ENCODE peak calls at places on chromosome 22, in nine cellular contexts. O is SK-MEL-5; F is activated T-helper 1 cell treated with anti-CD3 and anti-CD28 coated beads, Interleukin-12 subunit alpha, Interleukin-12 subunit beta, Interleukin-2, Interleukin-4 antibody, amounts not matched to agents 30 ng/mL and 10 ng/mL and 1 ng/mL, durations not matched to agents 14 hours and 24 hours and 36 hours; Q is caudate nucleus; X is cardiac fibroblast; A is fibroblast of gingiva; D is GM10248; M is OCI-M1; L is CD8-positive, alpha-beta memory T cell. S is an unnamed sample.

GRCh38 chr22:37553725-37554124 is 6.6 kb upstream of the CDC42EP1 start:
- DNase-seq in O (no peak), F (no peak), Q (no peak), X (no peak), A (no peak), D (no peak), M (no peak), L (no peak), S (no peak)

GRCh38 chr22:21025266-21025665 is 7.1 kb downstream of the SLC7A4 start:
- DNase-seq in O (no peak), F (no peak), Q (no peak), X (no peak), A (no peak), D (no peak), M (no peak), L (no peak), S (no peak)

GRCh38 chr22:45503071-45503815 is 560 bp downstream of the FBLN1 start:
- DNase-seq in O (no peak), F (no peak), Q (no peak), X (no peak), A (no peak), D (peak), M (no peak), L (no peak), S (no peak)

GRCh38 chr22:37420656-37421467 is 6.4 kb downstream of the ELFN2 start:
- DNase-seq in O (no peak), F (no peak), Q (no peak), X (peak), A (no peak), D (no peak), M (no peak), L (no peak), S (no peak)

GRCh38 chr22:29187831-29188230 is 17.9 kb upstream of the EMID1 start:
- DNase-seq in O (no peak), F (no peak), Q (no peak), X (no peak), A (peak), D (no peak), M (no peak), L (no peak), S (no peak)

GRCh38 chr22:37413546-37413945 is 13.7 kb downstream of the ELFN2 start:
- DNase-seq in O (no peak), F (no peak), Q (no peak), X (no peak), A (no peak), D (no peak), M (no peak), L (no peak), S (no peak)

GRCh38 chr22:21009638-21010425 is 5.1 kb upstream of the P2RX6 start:
- DNase-seq in O (no peak), F (no peak), Q (no peak), X (peak), A (peak), D (peak), M (peak), L (no peak), S (no peak)

GRCh38 chr22:27748355-27749168 is 53.0 kb downstream of the MN1 start:
- DNase-seq in O (no peak), F (no peak), Q (no peak), X (peak), A (peak), D (no peak), M (no peak), L (no peak), S (no peak)

GRCh38 chr22:42635531-42635930 is 4.9 kb downstream of the ATP5MGL start:
- DNase-seq in O (no peak), F (no peak), Q (no peak), X (peak), A (peak), D (no peak), M (no peak), L (no peak), S (no peak)

GRCh38 chr22:17235149-17235655 is 16.0 kb upstream of the ADA2 start:
- DNase-seq in O (no peak), F (no peak), Q (no peak), X (no peak), A (no peak), D (no peak), M (no peak), L (no peak), S (peak)

GRCh38 chr22:50261615-50262459 is at the start of gene MAPK12:
- DNase-seq in O (no peak), F (no peak), Q (no peak), X (no peak), A (peak), D (peak), M (peak), L (no peak), S (no peak)

GRCh38 chr22:35102663-35103062 is 36.7 kb downstream of the ISX start:
- DNase-seq in O (no peak), F (no peak), Q (no peak), X (no peak), A (no peak), D (peak), M (peak), L (no peak), S (no peak)

GRCh38 chr22:17074648-17075002 is 10.2 kb upstream of the IL17RA start:
- DNase-seq in O (no peak), F (no peak), Q (no peak), X (no peak), A (no peak), D (no peak), M (no peak), L (no peak), S (no peak)

GRCh38 chr22:23772315-23773246 is at the start of gene MMP11:
- DNase-seq in O (no peak), F (peak), Q (no peak), X (no peak), A (peak), D (peak), M (peak), L (peak), S (peak)